ENCODE peak calls at places on chromosomes 16 and 17, in four cellular contexts. One of them, this sample, is unnamed.

GRCh38 chr17:77872714-77873517 is 85.6 kb upstream of the TNRC6C start:
- DNase-seq in H9: no peak
- DNase-seq in H1: no peak
- DNase-seq in neuronal stem cell: no peak
- DNase-seq in this sample: no peak

GRCh38 chr17:39929657-39930407 is 2.3 kb downstream of the LRRC3C start:
- DNase-seq in H1: no peak
- DNase-seq in neuronal stem cell: no peak
- DNase-seq in H9: no peak
- DNase-seq in this sample: peak

GRCh38 chr17:48215583-48216139 is 108.1 kb downstream of the SNX11 start:
- DNase-seq in H9: peak
- DNase-seq in H1: no peak
- DNase-seq in neuronal stem cell: peak
- DNase-seq in this sample: peak

GRCh38 chr17:39671651-39672521 is 3.6 kb downstream of the PNMT start:
- DNase-seq in H9: peak
- DNase-seq in H1: no peak
- DNase-seq in neuronal stem cell: no peak
- DNase-seq in this sample: peak

GRCh38 chr16:76956394-76956793 is 234.6 kb upstream of the MON1B start:
- DNase-seq in H9: no peak
- DNase-seq in H1: no peak
- DNase-seq in neuronal stem cell: no peak
- DNase-seq in this sample: no peak

GRCh38 chr17:77433385-77434135 is 292.8 kb downstream of the SEC14L1 start:
- DNase-seq in H1: no peak
- DNase-seq in H9: no peak
- DNase-seq in neuronal stem cell: no peak
- DNase-seq in this sample: peak

GRCh38 chr17:74803971-74804370 is 27.8 kb upstream of the NAT9 start:
- DNase-seq in neuronal stem cell: no peak
- DNase-seq in H1: no peak
- DNase-seq in H9: no peak
- DNase-seq in this sample: no peak

GRCh38 chr17:38702166-38702899 is 2.7 kb upstream of the MLLT6 start:
- DNase-seq in H1: no peak
- DNase-seq in neuronal stem cell: peak
- DNase-seq in H9: peak
- DNase-seq in this sample: peak

GRCh38 chr17:14427914-14428639 is 127.2 kb downstream of the HS3ST3B1 start:
- DNase-seq in H1: no peak
- DNase-seq in neuronal stem cell: no peak
- DNase-seq in H9: no peak
- DNase-seq in this sample: no peak

GRCh38 chr17:46128453-46128852 is 64.8 kb downstream of the KANSL1 start:
- DNase-seq in neuronal stem cell: no peak
- DNase-seq in H9: no peak
- DNase-seq in H1: no peak
- DNase-seq in this sample: no peak

GRCh38 chr16:48613061-48613957 is 3.3 kb upstream of the N4BP1 start:
- DNase-seq in neuronal stem cell: no peak
- DNase-seq in H1: no peak
- DNase-seq in H9: no peak
- DNase-seq in this sample: peak

GRCh38 chr16:23318639-23319038 is 16.5 kb downstream of the SCNN1B start:
- DNase-seq in neuronal stem cell: no peak
- DNase-seq in H9: no peak
- DNase-seq in H1: no peak
- DNase-seq in this sample: no peak

GRCh38 chr17:59746849-59747445 is 39.5 kb downstream of the VMP1 start:
- DNase-seq in neuronal stem cell: no peak
- DNase-seq in H9: no peak
- DNase-seq in H1: no peak
- DNase-seq in this sample: peak

GRCh38 chr17:58279016-58279671 is 1.6 kb downstream of the MPO start:
- DNase-seq in H9: no peak
- DNase-seq in H1: no peak
- DNase-seq in neuronal stem cell: no peak
- DNase-seq in this sample: no peak

GRCh38 chr17:50044483-50044882 is 11.4 kb upstream of the ITGA3 start:
- DNase-seq in H1: no peak
- DNase-seq in H9: no peak
- DNase-seq in neuronal stem cell: no peak
- DNase-seq in this sample: no peak

GRCh38 chr16:21950782-21951521 is 2.2 kb upstream of the UQCRC2 start:
- DNase-seq in H9: no peak
- DNase-seq in neuronal stem cell: no peak
- DNase-seq in H1: no peak
- DNase-seq in this sample: peak

GRCh38 chr17:17147821-17148220 is 58.3 kb downstream of the PLD6 start:
- DNase-seq in neuronal stem cell: no peak
- DNase-seq in H9: no peak
- DNase-seq in H1: no peak
- DNase-seq in this sample: no peak

GRCh38 chr17:1535737-1536136 is 19.3 kb upstream of the INPP5K start:
- DNase-seq in neuronal stem cell: no peak
- DNase-seq in H9: no peak
- DNase-seq in H1: no peak
- DNase-seq in this sample: no peak

GRCh38 chr16:71352466-71352865 is 6.1 kb upstream of the CALB2 start:
- DNase-seq in H1: no peak
- DNase-seq in H9: peak
- DNase-seq in neuronal stem cell: no peak
- DNase-seq in this sample: no peak

GRCh38 chr17:72266099-72266852 is 145.5 kb downstream of the SOX9 start:
- DNase-seq in neuronal stem cell: no peak
- DNase-seq in H1: no peak
- DNase-seq in H9: no peak
- DNase-seq in this sample: no peak

GRCh38 chr16:4360538-4361021 is 9.5 kb upstream of the PAM16 start:
- DNase-seq in neuronal stem cell: no peak
- DNase-seq in H1: no peak
- DNase-seq in H9: peak
- DNase-seq in this sample: peak

GRCh38 chr17:75181608-75182318 is 996 bp downstream of the SUMO2 start:
- DNase-seq in H9: no peak
- DNase-seq in H1: no peak
- DNase-seq in neuronal stem cell: no peak
- DNase-seq in this sample: peak

GRCh38 chr16:68401871-68402747 is 46.2 kb downstream of the SMPD3 start:
- DNase-seq in H9: no peak
- DNase-seq in H1: no peak
- DNase-seq in neuronal stem cell: no peak
- DNase-seq in this sample: peak

GRCh38 chr17:46950615-46950996 is 27.6 kb downstream of the GOSR2 start:
- DNase-seq in H1: no peak
- DNase-seq in neuronal stem cell: no peak
- DNase-seq in H9: peak
- DNase-seq in this sample: no peak

GRCh38 chr16:75074920-75075687 is 41.5 kb downstream of the LDHD start:
- DNase-seq in H9: no peak
- DNase-seq in H1: no peak
- DNase-seq in neuronal stem cell: no peak
- DNase-seq in this sample: no peak

GRCh38 chr17:47277921-47278320 is 24.3 kb downstream of the ITGB3 start:
- DNase-seq in neuronal stem cell: no peak
- DNase-seq in H9: no peak
- DNase-seq in H1: no peak
- DNase-seq in this sample: no peak

GRCh38 chr17:5610956-5611355 is 26.6 kb upstream of the NLRP1 start:
- DNase-seq in H1: no peak
- DNase-seq in neuronal stem cell: no peak
- DNase-seq in H9: no peak
- DNase-seq in this sample: no peak

GRCh38 chr17:72977768-72978417 is 114.6 kb downstream of the SLC39A11 start:
- DNase-seq in neuronal stem cell: no peak
- DNase-seq in H1: no peak
- DNase-seq in H9: no peak
- DNase-seq in this sample: peak

GRCh38 chr17:79081571-79082276 is 7.1 kb downstream of the ENGASE start:
- DNase-seq in H1: no peak
- DNase-seq in H9: no peak
- DNase-seq in neuronal stem cell: no peak
- DNase-seq in this sample: no peak

GRCh38 chr16:27273670-27274522 is 5.3 kb upstream of the NSMCE1 start:
- DNase-seq in neuronal stem cell: no peak
- DNase-seq in H1: no peak
- DNase-seq in H9: no peak
- DNase-seq in this sample: peak

GRCh38 chr16:28974007-28974436 is 556 bp upstream of the SPNS1 start:
- DNase-seq in H9: peak
- DNase-seq in H1: peak
- DNase-seq in neuronal stem cell: peak
- DNase-seq in this sample: peak

GRCh38 chr17:1162116-1162855 is 17.5 kb downstream of the ABR start:
- DNase-seq in neuronal stem cell: no peak
- DNase-seq in H1: no peak
- DNase-seq in H9: no peak
- DNase-seq in this sample: no peak

GRCh38 chr17:75338335-75338734 is 49.1 kb upstream of the SLC25A19 start:
- DNase-seq in neuronal stem cell: no peak
- DNase-seq in H1: no peak
- DNase-seq in H9: no peak
- DNase-seq in this sample: peak

GRCh38 chr17:9022553-9023388 is 1.5 kb downstream of the NTN1 start:
- DNase-seq in neuronal stem cell: peak
- DNase-seq in H1: no peak
- DNase-seq in H9: peak
- DNase-seq in this sample: peak
- H3K23ac ChIP-seq in neuronal stem cell: peak
- H3K23ac ChIP-seq in H1: no peak
- H3K23ac ChIP-seq in H9: no peak
- H3K23ac ChIP-seq in this sample: peak

GRCh38 chr16:17306745-17307144 is 164.0 kb downstream of the XYLT1 start:
- DNase-seq in H1: no peak
- DNase-seq in H9: no peak
- DNase-seq in neuronal stem cell: no peak
- DNase-seq in this sample: no peak

GRCh38 chr16:17304124-17304813 is 166.5 kb downstream of the XYLT1 start:
- DNase-seq in H9: no peak
- DNase-seq in neuronal stem cell: no peak
- DNase-seq in H1: no peak
- DNase-seq in this sample: no peak

GRCh38 chr16:17304814-17305169 is 166.0 kb downstream of the XYLT1 start:
- DNase-seq in neuronal stem cell: no peak
- DNase-seq in H9: no peak
- DNase-seq in H1: no peak
- DNase-seq in this sample: no peak

GRCh38 chr16:17307501-17307900 is 163.3 kb downstream of the XYLT1 start:
- DNase-seq in H9: no peak
- DNase-seq in H1: no peak
- DNase-seq in neuronal stem cell: no peak
- DNase-seq in this sample: no peak

DNA sequence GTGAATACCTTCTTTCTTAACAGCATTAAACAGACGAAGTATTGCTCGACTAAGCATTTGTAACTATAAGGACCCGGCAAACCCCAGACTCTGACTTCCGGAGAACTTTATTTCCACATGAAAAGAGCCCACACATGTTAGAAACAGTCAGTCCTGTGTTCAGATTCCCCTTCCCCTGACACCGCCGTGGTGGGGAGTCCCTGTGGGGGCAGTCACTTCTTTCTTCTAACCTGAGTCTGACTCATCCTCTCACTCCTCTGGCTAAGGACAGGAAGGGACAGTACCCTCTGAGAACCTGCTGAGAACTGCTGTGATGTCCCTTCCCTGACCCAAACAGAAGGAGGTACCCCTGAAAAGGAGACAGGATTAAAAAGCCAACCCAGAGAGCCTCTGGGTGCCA is 165.1 kb downstream of the XYLT1 start:
- DNase-seq in neuronal stem cell: no peak
- DNase-seq in H9: no peak
- DNase-seq in H1: no peak
- DNase-seq in this sample: no peak
- H2BK12ac ChIP-seq in neuronal stem cell: no peak
- H2BK12ac ChIP-seq in H9: no peak
- H2BK12ac ChIP-seq in H1: no peak
- H2BK12ac ChIP-seq in this sample: no peak

GRCh38 chr16:51180719-51181494 is 29.8 kb upstream of the SALL1 start:
- DNase-seq in H9: no peak
- DNase-seq in H1: no peak
- DNase-seq in neuronal stem cell: no peak
- DNase-seq in this sample: peak

GRCh38 chr16:51175081-51175480 is 24.0 kb upstream of the SALL1 start:
- DNase-seq in neuronal stem cell: no peak
- DNase-seq in H9: no peak
- DNase-seq in H1: no peak
- DNase-seq in this sample: peak
- H2BK15ac ChIP-seq in neuronal stem cell: no peak
- H2BK15ac ChIP-seq in H9: no peak
- H2BK15ac ChIP-seq in H1: no peak
- H2BK15ac ChIP-seq in this sample: no peak

GRCh38 chr16:66135376-66135775 is 231.1 kb upstream of the CDH5 start:
- DNase-seq in H1: no peak
- DNase-seq in H9: no peak
- DNase-seq in neuronal stem cell: no peak
- DNase-seq in this sample: no peak

GRCh38 chr16:66134875-66135274 is 231.6 kb upstream of the CDH5 start:
- DNase-seq in neuronal stem cell: no peak
- DNase-seq in H9: no peak
- DNase-seq in H1: no peak
- DNase-seq in this sample: no peak

GRCh38 chr16:66135838-66136237 is 230.7 kb upstream of the CDH5 start:
- DNase-seq in H9: no peak
- DNase-seq in neuronal stem cell: no peak
- DNase-seq in H1: no peak
- DNase-seq in this sample: no peak

GRCh38 chr16:66131895-66132294 is 234.6 kb upstream of the CDH5 start:
- DNase-seq in neuronal stem cell: no peak
- DNase-seq in H1: no peak
- DNase-seq in H9: no peak
- DNase-seq in this sample: no peak

DNA sequence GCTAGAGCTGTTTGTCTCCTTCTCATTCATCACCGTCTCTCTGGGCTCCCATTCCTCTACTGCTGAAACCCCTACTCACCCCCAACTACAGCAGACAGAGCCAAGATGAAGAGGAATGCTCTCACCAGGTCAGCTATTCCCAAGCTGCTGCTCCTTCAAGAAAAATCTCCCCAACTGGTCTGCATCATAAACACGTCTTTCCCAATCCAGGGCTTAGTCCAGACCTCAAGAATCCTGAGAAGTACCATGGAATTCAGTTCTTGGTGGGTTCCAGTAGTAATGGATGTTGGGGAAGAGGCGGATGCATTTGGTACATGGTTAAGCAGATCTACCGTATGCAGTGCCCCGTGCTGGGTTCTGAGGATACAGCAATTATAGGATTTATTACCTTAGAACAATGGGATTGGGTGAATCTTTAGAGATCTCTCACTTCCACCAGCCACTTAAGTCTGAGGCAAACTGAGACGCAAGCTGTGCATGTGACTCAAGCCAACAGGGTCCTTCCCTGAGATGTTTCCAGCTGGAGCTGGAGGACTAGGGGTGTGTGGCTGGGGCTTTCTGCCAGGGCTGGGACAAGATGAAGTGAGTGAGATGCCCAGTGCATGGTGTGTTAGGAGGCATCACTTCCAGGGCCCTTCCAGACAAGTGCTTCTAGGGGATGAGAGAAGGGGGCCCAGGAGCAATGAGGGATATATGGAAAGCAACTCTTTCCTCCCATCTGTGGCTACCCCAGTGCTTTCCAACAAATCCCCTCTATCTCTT is 232.7 kb upstream of the CDH5 start:
- DNase-seq in H9: no peak
- DNase-seq in H1: no peak
- DNase-seq in neuronal stem cell: no peak
- DNase-seq in this sample: peak
- H3K23ac ChIP-seq in H9: no peak
- H3K23ac ChIP-seq in H1: no peak
- H3K23ac ChIP-seq in neuronal stem cell: no peak
- H3K23ac ChIP-seq in this sample: no peak

This sample was measured in mesenchymal stem cell.